ENCODE peak calls at places on chromosome 6, in eight cellular contexts. One of them, this sample, is unnamed.

GRCh38 chr6:24910850-24911712 is 24.7 kb downstream of the RIPOR2 start:
- DNase-seq in mesothelial cell of epicardium: peak; percentile 67
- DNase-seq in upper lobe of right lung: peak; percentile 84
- DNase-seq in WTC11: peak; percentile 69
- DNase-seq in naive thymus-derived CD4-positive, alpha-beta T cell: peak; percentile 58
- DNase-seq in stimulated activated CD4-positive, alpha-beta T cell treated with anti-CD3 and anti-CD28 coated beads, Interleukin-1b, Interleukin-23, amount 100 ng/mL, for 24 hours: no peak
- DNase-seq in amniotic stem cell: peak; percentile 21
- DNase-seq in pons: no peak
- DNase-seq in this sample: peak; percentile 80

GRCh38 chr6:3471711-3472110 is 14.9 kb upstream of the SLC22A23 start:
- DNase-seq in mesothelial cell of epicardium: no peak
- DNase-seq in upper lobe of right lung: no peak
- DNase-seq in WTC11: no peak
- DNase-seq in naive thymus-derived CD4-positive, alpha-beta T cell: no peak
- DNase-seq in stimulated activated CD4-positive, alpha-beta T cell treated with anti-CD3 and anti-CD28 coated beads, Interleukin-1b, Interleukin-23, amount 100 ng/mL, for 24 hours: no peak
- DNase-seq in amniotic stem cell: no peak
- DNase-seq in pons: no peak
- DNase-seq in this sample: no peak

GRCh38 chr6:30942338-30943060 is 1.7 kb downstream of the MUCL3 start:
- DNase-seq in mesothelial cell of epicardium: peak; percentile 84
- DNase-seq in upper lobe of right lung: peak; percentile 93
- DNase-seq in WTC11: peak; percentile 98
- DNase-seq in naive thymus-derived CD4-positive, alpha-beta T cell: no peak
- DNase-seq in stimulated activated CD4-positive, alpha-beta T cell treated with anti-CD3 and anti-CD28 coated beads, Interleukin-1b, Interleukin-23, amount 100 ng/mL, for 24 hours: no peak
- DNase-seq in amniotic stem cell: peak; percentile 46
- DNase-seq in pons: no peak
- DNase-seq in this sample: no peak

GRCh38 chr6:38420207-38420606 is 219.5 kb downstream of the BTBD9 start:
- DNase-seq in mesothelial cell of epicardium: no peak
- DNase-seq in upper lobe of right lung: no peak
- DNase-seq in WTC11: no peak
- DNase-seq in naive thymus-derived CD4-positive, alpha-beta T cell: no peak
- DNase-seq in stimulated activated CD4-positive, alpha-beta T cell treated with anti-CD3 and anti-CD28 coated beads, Interleukin-1b, Interleukin-23, amount 100 ng/mL, for 24 hours: no peak
- DNase-seq in amniotic stem cell: no peak
- DNase-seq in pons: no peak
- DNase-seq in this sample: no peak

GRCh38 chr6:110338820-110339470 is 19.2 kb downstream of the METTL24 start:
- DNase-seq in mesothelial cell of epicardium: no peak
- DNase-seq in upper lobe of right lung: no peak
- DNase-seq in WTC11: no peak
- DNase-seq in naive thymus-derived CD4-positive, alpha-beta T cell: no peak
- DNase-seq in stimulated activated CD4-positive, alpha-beta T cell treated with anti-CD3 and anti-CD28 coated beads, Interleukin-1b, Interleukin-23, amount 100 ng/mL, for 24 hours: no peak
- DNase-seq in amniotic stem cell: no peak
- DNase-seq in pons: no peak
- DNase-seq in this sample: no peak

GRCh38 chr6:4687989-4688947 is 87.9 kb upstream of the CDYL start:
- DNase-seq in mesothelial cell of epicardium: no peak
- DNase-seq in upper lobe of right lung: no peak
- DNase-seq in WTC11: no peak
- DNase-seq in naive thymus-derived CD4-positive, alpha-beta T cell: no peak
- DNase-seq in stimulated activated CD4-positive, alpha-beta T cell treated with anti-CD3 and anti-CD28 coated beads, Interleukin-1b, Interleukin-23, amount 100 ng/mL, for 24 hours: no peak
- DNase-seq in amniotic stem cell: peak; percentile 41
- DNase-seq in pons: no peak
- DNase-seq in this sample: no peak

GRCh38 chr6:147873826-147874225 is 365.3 kb downstream of the SAMD5 start:
- DNase-seq in mesothelial cell of epicardium: no peak
- DNase-seq in upper lobe of right lung: no peak
- DNase-seq in WTC11: no peak
- DNase-seq in naive thymus-derived CD4-positive, alpha-beta T cell: no peak
- DNase-seq in stimulated activated CD4-positive, alpha-beta T cell treated with anti-CD3 and anti-CD28 coated beads, Interleukin-1b, Interleukin-23, amount 100 ng/mL, for 24 hours: no peak
- DNase-seq in amniotic stem cell: no peak
- DNase-seq in pons: no peak
- DNase-seq in this sample: no peak

GRCh38 chr6:125444234-125444949 is 142.6 kb upstream of the HDDC2 start:
- DNase-seq in mesothelial cell of epicardium: no peak
- DNase-seq in upper lobe of right lung: peak; percentile 56
- DNase-seq in WTC11: no peak
- DNase-seq in naive thymus-derived CD4-positive, alpha-beta T cell: no peak
- DNase-seq in stimulated activated CD4-positive, alpha-beta T cell treated with anti-CD3 and anti-CD28 coated beads, Interleukin-1b, Interleukin-23, amount 100 ng/mL, for 24 hours: no peak
- DNase-seq in amniotic stem cell: no peak
- DNase-seq in pons: peak; percentile 25
- DNase-seq in this sample: no peak

GRCh38 chr6:32177182-32177787 is 920 bp upstream of the RNF5 start:
- DNase-seq in mesothelial cell of epicardium: no peak
- DNase-seq in upper lobe of right lung: no peak
- DNase-seq in WTC11: peak; percentile 50
- DNase-seq in naive thymus-derived CD4-positive, alpha-beta T cell: no peak
- DNase-seq in stimulated activated CD4-positive, alpha-beta T cell treated with anti-CD3 and anti-CD28 coated beads, Interleukin-1b, Interleukin-23, amount 100 ng/mL, for 24 hours: no peak
- DNase-seq in amniotic stem cell: peak; percentile 56
- DNase-seq in pons: no peak
- DNase-seq in this sample: no peak

GRCh38 chr6:36626636-36627035 is 32.5 kb downstream of the SRSF3 start:
- DNase-seq in mesothelial cell of epicardium: no peak
- DNase-seq in upper lobe of right lung: no peak
- DNase-seq in WTC11: no peak
- DNase-seq in naive thymus-derived CD4-positive, alpha-beta T cell: no peak
- DNase-seq in stimulated activated CD4-positive, alpha-beta T cell treated with anti-CD3 and anti-CD28 coated beads, Interleukin-1b, Interleukin-23, amount 100 ng/mL, for 24 hours: no peak
- DNase-seq in amniotic stem cell: no peak
- DNase-seq in pons: no peak
- DNase-seq in this sample: no peak

GRCh38 chr6:25311251-25311910 is 32.2 kb downstream of the CARMIL1 start:
- DNase-seq in mesothelial cell of epicardium: no peak
- DNase-seq in upper lobe of right lung: no peak
- DNase-seq in WTC11: no peak
- DNase-seq in naive thymus-derived CD4-positive, alpha-beta T cell: no peak
- DNase-seq in stimulated activated CD4-positive, alpha-beta T cell treated with anti-CD3 and anti-CD28 coated beads, Interleukin-1b, Interleukin-23, amount 100 ng/mL, for 24 hours: no peak
- DNase-seq in amniotic stem cell: peak; percentile 29
- DNase-seq in pons: no peak
- DNase-seq in this sample: no peak

GRCh38 chr6:90290991-90291390 is 5.7 kb downstream of the BACH2 start:
- DNase-seq in mesothelial cell of epicardium: no peak
- DNase-seq in upper lobe of right lung: no peak
- DNase-seq in WTC11: no peak
- DNase-seq in naive thymus-derived CD4-positive, alpha-beta T cell: peak; percentile 26
- DNase-seq in stimulated activated CD4-positive, alpha-beta T cell treated with anti-CD3 and anti-CD28 coated beads, Interleukin-1b, Interleukin-23, amount 100 ng/mL, for 24 hours: no peak
- DNase-seq in amniotic stem cell: no peak
- DNase-seq in pons: no peak
- DNase-seq in this sample: no peak

GRCh38 chr6:5995705-5996686 is 10.7 kb downstream of the NRN1 start:
- DNase-seq in mesothelial cell of epicardium: no peak
- DNase-seq in upper lobe of right lung: peak; percentile 85
- DNase-seq in WTC11: peak; percentile 89
- DNase-seq in naive thymus-derived CD4-positive, alpha-beta T cell: no peak
- DNase-seq in stimulated activated CD4-positive, alpha-beta T cell treated with anti-CD3 and anti-CD28 coated beads, Interleukin-1b, Interleukin-23, amount 100 ng/mL, for 24 hours: no peak
- DNase-seq in amniotic stem cell: no peak
- DNase-seq in pons: no peak
- DNase-seq in this sample: peak; percentile 86